ENCODE peak calls at places on chromosomes 2 and 18, in eight cellular contexts. One of them, this sample, is unnamed.

GRCh38 chr2:128469203-128469602 is 150.5 kb upstream of the HS6ST1 start:
- DNase-seq in adrenal gland: peak
- DNase-seq in psoas muscle: no peak
- DNase-seq in uterus: no peak
- DNase-seq in right lobe of liver: peak
- DNase-seq in esophagus squamous epithelium: no peak
- DNase-seq in dorsolateral prefrontal cortex: no peak
- DNase-seq in suprapubic skin: peak
- DNase-seq in this sample: no peak

GRCh38 chr2:174465327-174465726 is 21.5 kb downstream of the GPR155 start:
- DNase-seq in adrenal gland: no peak
- DNase-seq in psoas muscle: no peak
- DNase-seq in uterus: no peak
- DNase-seq in right lobe of liver: no peak
- DNase-seq in esophagus squamous epithelium: no peak
- DNase-seq in dorsolateral prefrontal cortex: no peak
- DNase-seq in suprapubic skin: no peak
- DNase-seq in this sample: no peak

GRCh38 chr2:218289639-218290315 is 2.5 kb downstream of the TMBIM1 start:
- DNase-seq in adrenal gland: peak
- DNase-seq in psoas muscle: no peak
- DNase-seq in uterus: no peak
- DNase-seq in right lobe of liver: no peak
- DNase-seq in esophagus squamous epithelium: no peak
- DNase-seq in dorsolateral prefrontal cortex: no peak
- DNase-seq in suprapubic skin: no peak
- DNase-seq in this sample: peak

GRCh38 chr2:164972216-164972615 is 16.9 kb upstream of the SLC38A11 start:
- DNase-seq in adrenal gland: no peak
- DNase-seq in psoas muscle: no peak
- DNase-seq in uterus: no peak
- DNase-seq in right lobe of liver: no peak
- DNase-seq in esophagus squamous epithelium: no peak
- DNase-seq in dorsolateral prefrontal cortex: no peak
- DNase-seq in suprapubic skin: no peak
- DNase-seq in this sample: peak

GRCh38 chr18:49725809-49726514 is 87.4 kb downstream of the ACAA2 start:
- DNase-seq in adrenal gland: peak
- DNase-seq in psoas muscle: peak
- DNase-seq in uterus: peak
- DNase-seq in right lobe of liver: no peak
- DNase-seq in esophagus squamous epithelium: no peak
- DNase-seq in dorsolateral prefrontal cortex: no peak
- DNase-seq in suprapubic skin: peak
- DNase-seq in this sample: peak

GRCh38 chr2:174764281-174765063 is at the start of gene CHRNA1:
- DNase-seq in adrenal gland: no peak
- DNase-seq in psoas muscle: peak
- DNase-seq in uterus: no peak
- DNase-seq in right lobe of liver: no peak
- DNase-seq in esophagus squamous epithelium: no peak
- DNase-seq in dorsolateral prefrontal cortex: no peak
- DNase-seq in suprapubic skin: no peak
- DNase-seq in this sample: no peak

GRCh38 chr2:103103678-103104077 is 341.8 kb downstream of the TMEM182 start:
- DNase-seq in adrenal gland: no peak
- DNase-seq in psoas muscle: no peak
- DNase-seq in uterus: no peak
- DNase-seq in right lobe of liver: no peak
- DNase-seq in esophagus squamous epithelium: no peak
- DNase-seq in dorsolateral prefrontal cortex: no peak
- DNase-seq in suprapubic skin: no peak
- DNase-seq in this sample: no peak

GRCh38 chr2:223820549-223820948 is 16.8 kb downstream of the AP1S3 start:
- DNase-seq in adrenal gland: no peak
- DNase-seq in psoas muscle: no peak
- DNase-seq in uterus: no peak
- DNase-seq in right lobe of liver: no peak
- DNase-seq in esophagus squamous epithelium: no peak
- DNase-seq in dorsolateral prefrontal cortex: no peak
- DNase-seq in suprapubic skin: no peak
- DNase-seq in this sample: no peak

GRCh38 chr2:3626118-3626816 is 31.4 kb downstream of the COLEC11 start:
- DNase-seq in adrenal gland: peak
- DNase-seq in psoas muscle: no peak
- DNase-seq in uterus: no peak
- DNase-seq in right lobe of liver: no peak
- DNase-seq in esophagus squamous epithelium: no peak
- DNase-seq in dorsolateral prefrontal cortex: no peak
- DNase-seq in suprapubic skin: no peak
- DNase-seq in this sample: no peak

GRCh38 chr2:25844089-25844488 is 34.2 kb downstream of the ASXL2 start:
- DNase-seq in adrenal gland: no peak
- DNase-seq in psoas muscle: no peak
- DNase-seq in uterus: no peak
- DNase-seq in right lobe of liver: no peak
- DNase-seq in esophagus squamous epithelium: no peak
- DNase-seq in dorsolateral prefrontal cortex: no peak
- DNase-seq in suprapubic skin: no peak
- DNase-seq in this sample: no peak

GRCh38 chr2:223027442-223027841 is 24.5 kb upstream of the KCNE4 start:
- DNase-seq in adrenal gland: peak
- DNase-seq in psoas muscle: no peak
- DNase-seq in uterus: no peak
- DNase-seq in right lobe of liver: no peak
- DNase-seq in esophagus squamous epithelium: no peak
- DNase-seq in dorsolateral prefrontal cortex: no peak
- DNase-seq in suprapubic skin: no peak
- DNase-seq in this sample: no peak

GRCh38 chr2:24183369-24184069 is 8.7 kb downstream of the FAM228A start:
- DNase-seq in adrenal gland: no peak
- DNase-seq in psoas muscle: no peak
- DNase-seq in uterus: no peak
- DNase-seq in right lobe of liver: no peak
- DNase-seq in esophagus squamous epithelium: no peak
- DNase-seq in dorsolateral prefrontal cortex: no peak
- DNase-seq in suprapubic skin: no peak
- DNase-seq in this sample: no peak

GRCh38 chr2:20187331-20187730 is 37.6 kb downstream of the SDC1 start:
- DNase-seq in adrenal gland: no peak
- DNase-seq in psoas muscle: no peak
- DNase-seq in uterus: no peak
- DNase-seq in right lobe of liver: no peak
- DNase-seq in esophagus squamous epithelium: no peak
- DNase-seq in dorsolateral prefrontal cortex: no peak
- DNase-seq in suprapubic skin: no peak
- DNase-seq in this sample: no peak

GRCh38 chr2:236309669-236310029 is 45.4 kb upstream of the ASB18 start:
- DNase-seq in adrenal gland: no peak
- DNase-seq in psoas muscle: no peak
- DNase-seq in uterus: no peak
- DNase-seq in right lobe of liver: no peak
- DNase-seq in esophagus squamous epithelium: no peak
- DNase-seq in dorsolateral prefrontal cortex: no peak
- DNase-seq in suprapubic skin: no peak
- DNase-seq in this sample: no peak

GRCh38 chr2:201966691-201967388 is 66.8 kb upstream of the FZD7 start:
- DNase-seq in adrenal gland: no peak
- DNase-seq in psoas muscle: no peak
- DNase-seq in uterus: no peak
- DNase-seq in right lobe of liver: no peak
- DNase-seq in esophagus squamous epithelium: no peak
- DNase-seq in dorsolateral prefrontal cortex: no peak
- DNase-seq in suprapubic skin: no peak
- DNase-seq in this sample: no peak

GRCh38 chr18:77062518-77063003 is 70.0 kb downstream of the MBP start:
- DNase-seq in adrenal gland: no peak
- DNase-seq in psoas muscle: no peak
- DNase-seq in uterus: no peak
- DNase-seq in right lobe of liver: no peak
- DNase-seq in esophagus squamous epithelium: no peak
- DNase-seq in dorsolateral prefrontal cortex: no peak
- DNase-seq in suprapubic skin: no peak
- DNase-seq in this sample: no peak

GRCh38 chr2:239098288-239098970 is 250.5 kb downstream of the TWIST2 start:
- DNase-seq in adrenal gland: no peak
- DNase-seq in psoas muscle: peak
- DNase-seq in uterus: no peak
- DNase-seq in right lobe of liver: no peak
- DNase-seq in esophagus squamous epithelium: no peak
- DNase-seq in dorsolateral prefrontal cortex: peak
- DNase-seq in suprapubic skin: no peak
- DNase-seq in this sample: peak

GRCh38 chr18:13539050-13539449 is 187.3 kb downstream of the FAM210A start:
- DNase-seq in adrenal gland: peak
- DNase-seq in psoas muscle: no peak
- DNase-seq in uterus: peak
- DNase-seq in right lobe of liver: no peak
- DNase-seq in esophagus squamous epithelium: no peak
- DNase-seq in dorsolateral prefrontal cortex: no peak
- DNase-seq in suprapubic skin: no peak
- DNase-seq in this sample: no peak
- H3K27ac ChIP-seq in adrenal gland: peak
- H3K27ac ChIP-seq in psoas muscle: no peak
- H3K27ac ChIP-seq in uterus: peak
- H3K27ac ChIP-seq in right lobe of liver: no peak
- H3K27ac ChIP-seq in esophagus squamous epithelium: peak
- H3K27ac ChIP-seq in dorsolateral prefrontal cortex: no peak
- H3K27ac ChIP-seq in suprapubic skin: no peak
- H3K27ac ChIP-seq in this sample: no peak

DNA sequence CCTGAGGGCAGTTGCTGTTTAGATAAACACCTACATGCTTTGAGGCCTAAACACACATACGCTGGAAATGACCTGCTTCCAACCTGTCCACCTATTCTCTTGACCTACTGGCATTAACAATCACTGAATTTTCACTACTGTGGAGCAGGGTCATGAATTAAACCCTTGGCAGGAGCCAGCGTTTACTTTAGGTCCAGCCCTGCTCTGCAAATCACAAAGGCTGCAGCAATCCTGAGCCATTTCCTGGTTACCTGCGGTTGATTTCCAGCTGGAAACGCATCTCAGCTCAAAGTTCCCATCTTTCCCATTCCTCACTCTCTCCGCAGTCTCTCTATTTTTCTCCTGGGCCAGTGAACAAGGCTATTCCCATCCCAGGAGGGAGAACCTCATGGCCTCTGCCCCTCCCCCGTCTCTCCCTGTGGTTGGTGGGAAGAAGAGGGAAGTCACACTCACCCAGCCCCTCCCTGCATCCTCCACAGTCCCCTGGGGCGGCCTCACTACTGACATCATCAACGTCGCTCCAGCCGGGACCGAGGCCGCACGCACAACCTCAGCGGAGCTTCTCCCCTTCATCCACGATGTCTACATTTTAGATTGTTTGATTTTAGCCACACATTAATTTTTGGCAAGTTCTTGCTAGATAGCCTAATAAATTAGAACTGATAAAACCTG is 84.5 kb upstream of the SNTG2 start:
- DNase-seq in adrenal gland: no peak
- DNase-seq in psoas muscle: peak
- DNase-seq in uterus: no peak
- DNase-seq in right lobe of liver: no peak
- DNase-seq in esophagus squamous epithelium: no peak
- DNase-seq in dorsolateral prefrontal cortex: no peak
- DNase-seq in suprapubic skin: peak
- DNase-seq in this sample: no peak
- TF ChIP-seq CTCF in adrenal gland: no peak
- TF ChIP-seq CTCF in psoas muscle: no peak
- TF ChIP-seq CTCF in uterus: no peak
- TF ChIP-seq CTCF in right lobe of liver: no peak
- TF ChIP-seq CTCF in esophagus squamous epithelium: no peak
- TF ChIP-seq CTCF in dorsolateral prefrontal cortex: no peak
- TF ChIP-seq CTCF in suprapubic skin: no peak
- TF ChIP-seq CTCF in this sample: no peak

GRCh38 chr18:32091724-32092421 is at the start of gene RNF138:
- DNase-seq in adrenal gland: peak
- DNase-seq in psoas muscle: peak
- DNase-seq in uterus: peak
- DNase-seq in right lobe of liver: peak
- DNase-seq in esophagus squamous epithelium: peak
- DNase-seq in dorsolateral prefrontal cortex: peak
- DNase-seq in suprapubic skin: peak
- DNase-seq in this sample: peak
- H3K27ac ChIP-seq in adrenal gland: peak
- H3K27ac ChIP-seq in psoas muscle: peak
- H3K27ac ChIP-seq in uterus: peak
- H3K27ac ChIP-seq in right lobe of liver: peak
- H3K27ac ChIP-seq in esophagus squamous epithelium: peak
- H3K27ac ChIP-seq in dorsolateral prefrontal cortex: peak
- H3K27ac ChIP-seq in suprapubic skin: peak
- H3K27ac ChIP-seq in this sample: peak

DNA sequence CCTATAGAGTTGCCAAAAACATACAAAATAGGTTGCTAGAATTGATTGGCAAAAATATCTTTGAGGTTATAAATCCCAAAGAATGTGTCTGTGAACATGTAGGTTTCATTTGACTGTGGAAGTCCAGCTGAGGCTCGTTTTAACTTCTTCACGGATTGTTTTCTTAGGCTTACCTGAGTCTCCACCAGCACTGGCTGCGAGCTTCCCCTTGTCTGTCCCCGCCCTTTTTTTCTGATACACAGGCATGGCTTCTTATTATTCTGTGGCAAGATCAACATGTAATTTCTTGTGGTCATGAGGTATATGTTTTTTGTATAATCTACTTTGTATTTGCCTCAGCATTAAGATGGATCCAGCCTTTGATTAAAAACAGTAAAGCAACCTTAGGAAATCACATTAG is 7.2 kb upstream of the SLC40A1 start:
- DNase-seq in adrenal gland: no peak
- DNase-seq in psoas muscle: no peak
- DNase-seq in uterus: no peak
- DNase-seq in right lobe of liver: no peak
- DNase-seq in esophagus squamous epithelium: no peak
- DNase-seq in dorsolateral prefrontal cortex: no peak
- DNase-seq in suprapubic skin: no peak
- DNase-seq in this sample: no peak
- TF ChIP-seq CTCF in adrenal gland: no peak
- TF ChIP-seq CTCF in psoas muscle: no peak
- TF ChIP-seq CTCF in uterus: no peak
- TF ChIP-seq CTCF in right lobe of liver: no peak
- TF ChIP-seq CTCF in esophagus squamous epithelium: no peak
- TF ChIP-seq CTCF in dorsolateral prefrontal cortex: no peak
- TF ChIP-seq CTCF in suprapubic skin: no peak
- TF ChIP-seq CTCF in this sample: no peak

GRCh38 chr18:63131106-63131943 is 188.2 kb downstream of the BCL2 start:
- DNase-seq in adrenal gland: peak
- DNase-seq in psoas muscle: no peak
- DNase-seq in uterus: peak
- DNase-seq in right lobe of liver: peak
- DNase-seq in esophagus squamous epithelium: no peak
- DNase-seq in dorsolateral prefrontal cortex: no peak
- DNase-seq in suprapubic skin: no peak
- DNase-seq in this sample: no peak
- H3K27ac ChIP-seq in adrenal gland: no peak
- H3K27ac ChIP-seq in psoas muscle: peak
- H3K27ac ChIP-seq in uterus: peak
- H3K27ac ChIP-seq in right lobe of liver: no peak
- H3K27ac ChIP-seq in esophagus squamous epithelium: peak
- H3K27ac ChIP-seq in dorsolateral prefrontal cortex: no peak
- H3K27ac ChIP-seq in suprapubic skin: no peak
- H3K27ac ChIP-seq in this sample: no peak

GRCh38 chr2:47402555-47402804 is 476 bp upstream of the MSH2 start:
- DNase-seq in adrenal gland: no peak
- DNase-seq in psoas muscle: no peak
- DNase-seq in uterus: no peak
- DNase-seq in right lobe of liver: no peak
- DNase-seq in esophagus squamous epithelium: no peak
- DNase-seq in dorsolateral prefrontal cortex: no peak
- DNase-seq in suprapubic skin: no peak
- DNase-seq in this sample: no peak
- TF ChIP-seq CTCF in adrenal gland: no peak
- TF ChIP-seq CTCF in psoas muscle: no peak
- TF ChIP-seq CTCF in uterus: no peak
- TF ChIP-seq CTCF in right lobe of liver: no peak
- TF ChIP-seq CTCF in esophagus squamous epithelium: no peak
- TF ChIP-seq CTCF in dorsolateral prefrontal cortex: no peak
- TF ChIP-seq CTCF in suprapubic skin: no peak
- TF ChIP-seq CTCF in this sample: no peak

This sample was measured in foreskin keratinocyte.